ENCODE peak calls at places on chromosome 20, in ten cellular contexts. F, A, G, W, E, U, K, R, M and B are unnamed samples.

GRCh38 chr20:6838181-6838826 is 70.8 kb downstream of the BMP2 start:
- DNase-seq in F (no peak), A (no peak), G (no peak), W (no peak), E (no peak), U (no peak), K (no peak), R (no peak), M (no peak), B (no peak)

GRCh38 chr20:33882018-33882417 is 70.9 kb downstream of the CHMP4B start:
- DNase-seq in F (no peak), A (no peak), G (no peak), W (no peak), E (no peak), U (no peak), K (no peak), R (no peak), M (no peak), B (no peak)

GRCh38 chr20:57501461-57502330 is 23.2 kb downstream of the CTCFL start:
- DNase-seq in F (no peak), A (peak; percentile 95), G (no peak), W (no peak), E (no peak), U (no peak), K (no peak), R (no peak), M (no peak), B (no peak)

GRCh38 chr20:20881808-20882207 is 169.4 kb upstream of the RALGAPA2 start:
- DNase-seq in F (no peak), A (no peak), G (no peak), W (no peak), E (no peak), U (no peak), K (no peak), R (no peak), M (no peak), B (no peak)

GRCh38 chr20:4074877-4075455 is 59.6 kb upstream of the RNF24 start:
- DNase-seq in F (no peak), A (no peak), G (no peak), W (no peak), E (no peak), U (no peak), K (no peak), R (no peak), M (no peak), B (no peak)

GRCh38 chr20:51023617-51024155 is 779 bp upstream of the KCNG1 start:
- DNase-seq in F (no peak), A (peak; percentile 10), G (no peak), W (no peak), E (no peak), U (no peak), K (no peak), R (no peak), M (no peak), B (no peak)

GRCh38 chr20:52303281-52303950 is 111.8 kb upstream of the ZFP64 start:
- DNase-seq in F (no peak), A (no peak), G (no peak), W (no peak), E (no peak), U (no peak), K (no peak), R (no peak), M (no peak), B (no peak)

GRCh38 chr20:63366658-63367360 is 5.7 kb upstream of the CHRNA4 start:
- DNase-seq in F (no peak), A (no peak), G (peak; percentile 66), W (no peak), E (no peak), U (no peak), K (no peak), R (no peak), M (no peak), B (no peak)

GRCh38 chr20:39880890-39881289 is 808.1 kb downstream of the MAFB start:
- DNase-seq in F (no peak), A (peak; percentile 51), G (peak; percentile 33), W (no peak), E (no peak), U (no peak), K (no peak), R (no peak), M (no peak), B (no peak)

GRCh38 chr20:47785900-47786762 is 850 bp upstream of the SULF2 start:
- DNase-seq in F (no peak), A (peak; percentile 84), G (no peak), W (no peak), E (peak; percentile 39), U (peak; percentile 41), K (peak; percentile 40), R (peak; percentile 68), M (no peak), B (peak; percentile 33)

GRCh38 chr20:41334452-41335421 is 5.9 kb upstream of the LPIN3 start:
- DNase-seq in F (no peak), A (no peak), G (no peak), W (no peak), E (no peak), U (no peak), K (no peak), R (no peak), M (no peak), B (no peak)

GRCh38 chr20:24470031-24470781 is 777 bp downstream of the SYNDIG1 start:
- DNase-seq in F (no peak), A (no peak), G (no peak), W (no peak), E (no peak), U (no peak), K (no peak), R (no peak), M (no peak), B (no peak)

GRCh38 chr20:64048402-64049044 is 916 bp downstream of the SOX18 start:
- DNase-seq in F (no peak), A (no peak), G (no peak), W (no peak), E (no peak), U (no peak), K (no peak), R (no peak), M (no peak), B (no peak)

GRCh38 chr20:4084096-4084495 is 68.7 kb upstream of the RNF24 start:
- DNase-seq in F (no peak), A (no peak), G (no peak), W (no peak), E (no peak), U (no peak), K (no peak), R (no peak), M (no peak), B (no peak)

GRCh38 chr20:31829731-31830130 is 10.6 kb downstream of the MYLK2 start:
- DNase-seq in F (no peak), A (no peak), G (no peak), W (no peak), E (no peak), U (no peak), K (no peak), R (no peak), M (no peak), B (no peak)

GRCh38 chr20:406200-407096 is 1.7 kb upstream of the RBCK1 start:
- DNase-seq in F (no peak), A (no peak), G (no peak), W (no peak), E (no peak), U (no peak), K (no peak), R (no peak), M (no peak), B (no peak)

GRCh38 chr20:33667245-33668086 is 723 bp downstream of the ACTL10 start:
- DNase-seq in F (no peak), A (peak; percentile 83), G (no peak), W (peak; percentile 75), E (peak; percentile 63), U (no peak), K (no peak), R (peak; percentile 79), M (peak; percentile 58), B (no peak)

GRCh38 chr20:36925234-36925633 is 26.3 kb downstream of the SAMHD1 start:
- DNase-seq in F (no peak), A (peak; percentile 46), G (no peak), W (no peak), E (no peak), U (no peak), K (no peak), R (no peak), M (no peak), B (no peak)

GRCh38 chr20:58028123-58028522 is 200.3 kb downstream of the ANKRD60 start:
- DNase-seq in F (no peak), A (no peak), G (no peak), W (no peak), E (peak; percentile 37), U (no peak), K (no peak), R (no peak), M (no peak), B (no peak)

GRCh38 chr20:15653396-15654207 is 919.6 kb downstream of the KIF16B start:
- DNase-seq in F (no peak), A (peak; percentile 23), G (no peak), W (no peak), E (no peak), U (no peak), K (no peak), R (no peak), M (no peak), B (no peak)

GRCh38 chr20:316316-317068 is 8.9 kb upstream of the SOX12 start:
- DNase-seq in F (no peak), A (no peak), G (no peak), W (no peak), E (no peak), U (no peak), K (no peak), R (no peak), M (no peak), B (no peak)

GRCh38 chr20:49340161-49340966 is 62.5 kb upstream of the ZNFX1 start:
- DNase-seq in F (no peak), A (peak; percentile 29), G (no peak), W (no peak), E (no peak), U (no peak), K (no peak), R (no peak), M (no peak), B (no peak)

GRCh38 chr20:50992336-50992732 is 30.6 kb downstream of the KCNG1 start:
- DNase-seq in F (no peak), A (no peak), G (no peak), W (no peak), E (no peak), U (no peak), K (no peak), R (peak; percentile 39), M (no peak), B (no peak)

GRCh38 chr20:38129893-38130609 is 35.0 kb downstream of the TGM2 start:
- DNase-seq in F (no peak), A (no peak), G (no peak), W (no peak), E (no peak), U (no peak), K (no peak), R (no peak), M (no peak), B (no peak)

GRCh38 chr20:9886227-9886626 is 47.4 kb upstream of the PAK5 start:
- DNase-seq in F (no peak), A (peak; percentile 25), G (no peak), W (no peak), E (no peak), U (no peak), K (peak; percentile 2), R (no peak), M (peak; percentile 12), B (no peak)

GRCh38 chr20:63087236-63087871 is 80.6 kb upstream of the BHLHE23 start:
- DNase-seq in F (no peak), A (no peak), G (no peak), W (no peak), E (no peak), U (no peak), K (no peak), R (no peak), M (no peak), B (no peak)

GRCh38 chr20:20199338-20200160 is 147.2 kb downstream of the CFAP61 start:
- DNase-seq in F (no peak), A (no peak), G (no peak), W (no peak), E (no peak), U (no peak), K (no peak), R (no peak), M (no peak), B (no peak)